ENCODE peak calls at places on chromosomes 6 and 20, in six cellular contexts. I, Q, N, S, A and X are unnamed samples.

GRCh38 chr6:121260651-121261102 is 73.6 kb downstream of the TBC1D32 start:
- DNase-seq in S (no peak), A (peak), N (no peak), Q (no peak), I (no peak), X (no peak)

GRCh38 chr6:111484655-111484974 is 1.6 kb upstream of the REV3L start:
- DNase-seq in N (no peak), I (no peak), S (no peak), A (peak), Q (no peak), X (no peak)

GRCh38 chr6:23031986-23032385 is 462.6 kb downstream of the HDGFL1 start:
- DNase-seq in A (peak), N (no peak), S (no peak), I (no peak), Q (no peak), X (no peak)

GRCh38 chr6:20877008-20877937 is 343.0 kb downstream of the CDKAL1 start:
- DNase-seq in A (peak), Q (peak), I (peak), N (no peak), S (peak), X (peak)

GRCh38 chr6:138278326-138278725 is 60.0 kb upstream of the PBOV1 start:
- DNase-seq in S (no peak), Q (peak), N (no peak), I (no peak), A (no peak), X (no peak)

GRCh38 chr20:33522256-33522820 is 32.4 kb downstream of the CBFA2T2 start:
- DNase-seq in A (no peak), I (no peak), N (no peak), Q (no peak), S (no peak), X (no peak)

GRCh38 chr6:158793432-158793831 is 25.7 kb downstream of the EZR start:
- DNase-seq in I (no peak), N (no peak), A (peak), Q (no peak), S (peak), X (no peak)

GRCh38 chr6:168192901-168193815 is 114.1 kb upstream of the FRMD1 start:
- DNase-seq in A (no peak), S (no peak), Q (no peak), I (no peak), N (no peak), X (no peak)

GRCh38 chr20:47438464-47439381 is 63.0 kb upstream of the NCOA3 start:
- DNase-seq in Q (no peak), I (peak), N (no peak), A (no peak), S (peak), X (peak)

GRCh38 chr20:7333846-7334245 is 566.4 kb downstream of the BMP2 start:
- DNase-seq in A (no peak), N (no peak), S (no peak), Q (no peak), I (no peak), X (no peak)

GRCh38 chr6:107666084-107666981 is 157.8 kb downstream of the SCML4 start:
- DNase-seq in N (no peak), Q (no peak), I (peak), S (no peak), A (no peak), X (no peak)

GRCh38 chr20:63265891-63266515 is 6.6 kb upstream of the ARFGAP1 start:
- DNase-seq in N (no peak), A (no peak), Q (no peak), I (no peak), S (no peak), X (no peak)

GRCh38 chr6:155125916-155126315 is 130.8 kb downstream of the TIAM2 start:
- DNase-seq in I (no peak), Q (no peak), S (no peak), N (no peak), A (peak), X (no peak)

GRCh38 chr6:56573142-56573541 is 69.5 kb downstream of the DST start:
- DNase-seq in Q (no peak), S (no peak), N (no peak), I (no peak), A (peak), X (no peak)

GRCh38 chr6:56574292-56574691 is 68.4 kb downstream of the DST start:
- DNase-seq in A (no peak), S (no peak), N (no peak), Q (no peak), I (no peak), X (no peak)

GRCh38 chr6:56573624-56574023 is 69.1 kb downstream of the DST start:
- DNase-seq in I (no peak), N (no peak), A (peak), Q (no peak), S (no peak), X (no peak)

GRCh38 chr6:56571605-56572004 is 71.1 kb downstream of the DST start:
- DNase-seq in S (no peak), I (no peak), Q (no peak), A (no peak), N (no peak), X (no peak)

DNA sequence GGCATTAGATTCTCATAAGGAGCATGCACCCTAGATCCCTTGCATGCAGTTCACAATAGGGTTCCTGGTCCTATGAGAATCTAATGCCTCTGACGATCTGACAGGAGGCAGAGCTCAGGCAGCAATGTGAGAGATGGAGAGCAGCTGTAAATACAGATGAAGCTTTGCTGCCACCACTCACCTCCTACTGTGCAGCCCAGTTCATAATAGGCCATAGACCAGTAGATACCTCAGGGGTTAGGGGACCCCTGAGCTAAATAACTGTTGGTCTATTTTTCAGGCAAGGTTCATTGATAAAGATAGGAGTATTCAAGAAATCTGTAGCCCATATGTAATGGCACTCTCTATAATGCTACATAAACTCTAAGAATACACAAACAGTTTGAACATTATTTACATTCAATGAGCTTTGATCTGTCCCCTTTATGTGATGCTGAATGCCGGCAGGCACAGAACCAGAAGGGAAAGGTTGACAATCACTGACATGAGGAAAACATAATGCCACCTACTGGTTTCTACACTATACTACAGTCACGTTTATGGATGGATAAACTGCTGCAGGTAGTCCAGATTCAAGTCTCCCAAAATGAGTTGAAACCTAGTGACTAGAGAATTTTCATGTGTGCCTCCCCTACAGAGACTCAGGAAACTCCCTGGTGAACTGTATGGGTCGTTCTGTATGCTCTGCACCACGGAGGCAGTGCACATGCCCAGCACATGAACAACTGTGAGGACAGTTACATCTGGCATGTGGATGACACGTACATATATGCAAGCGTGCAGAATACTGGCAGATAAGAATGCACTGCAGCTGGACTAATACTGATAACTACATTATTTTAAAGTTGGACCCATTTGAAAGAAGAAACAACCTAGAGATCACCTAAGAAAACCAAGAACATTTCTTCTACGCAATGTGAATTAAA is 72.0 kb downstream of the DST start:
- DNase-seq in N (no peak), Q (no peak), S (peak), A (peak), I (no peak), X (peak)
- TF ChIP-seq CTCF in N (peak), Q (peak), S (peak), A (peak), I (peak), X (peak)

GRCh38 chr20:58950603-58951002 is 30.5 kb upstream of the NELFCD start:
- DNase-seq in N (no peak), I (no peak), S (no peak), A (no peak), Q (no peak), X (no peak)
- TF ChIP-seq CTCF in N (no peak), I (no peak), S (no peak), A (no peak), Q (no peak), X (no peak)

DNA sequence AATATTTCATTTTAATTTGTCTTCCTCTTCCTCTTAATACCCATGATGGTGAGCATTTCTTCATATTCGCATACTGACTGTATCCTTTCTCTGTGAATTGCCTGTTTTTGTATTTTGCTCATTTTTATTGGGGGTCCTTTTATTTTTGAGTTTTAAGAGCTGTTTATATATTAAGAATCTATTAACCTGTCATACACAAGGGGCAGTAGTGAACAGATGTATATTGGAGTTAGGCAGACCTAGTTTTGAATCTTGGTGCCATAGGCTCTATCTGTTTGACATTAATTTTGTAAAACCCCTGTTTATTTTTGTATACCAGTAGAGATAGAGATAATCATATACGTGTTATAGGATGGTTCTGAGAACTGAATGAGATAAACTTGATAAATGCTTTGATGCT is 3.1 kb upstream of the WFDC5 start:
- DNase-seq in Q (no peak), N (no peak), I (no peak), A (no peak), S (no peak), X (no peak)
- TF ChIP-seq CTCF in Q (no peak), N (no peak), I (no peak), A (no peak), S (no peak), X (no peak)

GRCh38 chr6:17820055-17820454 is 113.3 kb upstream of the NUP153 start:
- DNase-seq in I (no peak), Q (no peak), S (no peak), A (no peak), N (no peak), X (no peak)
- TF ChIP-seq CTCF in I (no peak), Q (no peak), S (no peak), A (no peak), N (no peak), X (no peak)